ENCODE peak calls at places on chromosomes 2 and 18, in five cellular contexts. S is left lung; Q is CD8-positive, alpha-beta T cell; V is Panc1; Z is heart right ventricle. C is an unnamed sample.

GRCh38 chr2:128808462-128809255 is 490.0 kb upstream of the HS6ST1 start:
- ATAC-seq in S (peak), Q (no peak), V (no peak), Z (peak), C (no peak)

GRCh38 chr2:165681841-165682240 is 112.2 kb downstream of the GALNT3 start:
- ATAC-seq in S (peak), Q (no peak), V (no peak), Z (peak), C (peak)

GRCh38 chr18:23990474-23991410 is 23.8 kb upstream of the TTC39C start:
- ATAC-seq in S (peak), Q (no peak), V (no peak), Z (no peak), C (no peak)

GRCh38 chr2:28627722-28628480 is 123.7 kb upstream of the PPP1CB start:
- ATAC-seq in S (no peak), Q (no peak), V (no peak), Z (peak), C (peak)

GRCh38 chr2:191759650-191760049 is 81.7 kb downstream of the NABP1 start:
- ATAC-seq in S (no peak), Q (no peak), V (no peak), Z (no peak), C (no peak)

GRCh38 chr2:152493945-152494528 is 159.1 kb downstream of the FMNL2 start:
- ATAC-seq in S (no peak), Q (no peak), V (no peak), Z (no peak), C (no peak)

GRCh38 chr2:177093384-177093783 is 119.2 kb upstream of the HNRNPA3 start:
- ATAC-seq in S (no peak), Q (no peak), V (no peak), Z (no peak), C (no peak)

GRCh38 chr18:9619056-9619455 is 4.7 kb upstream of the PPP4R1 start:
- ATAC-seq in S (no peak), Q (no peak), V (no peak), Z (no peak), C (no peak)

GRCh38 chr18:62453864-62454263 is 69.0 kb upstream of the ZCCHC2 start:
- ATAC-seq in S (no peak), Q (no peak), V (no peak), Z (no peak), C (no peak)

GRCh38 chr2:208256192-208256782 is 1.4 kb upstream of the IDH1 start:
- ATAC-seq in S (no peak), Q (no peak), V (no peak), Z (no peak), C (no peak)

GRCh38 chr2:88492002-88492401 is 39.5 kb upstream of the FOXI3 start:
- ATAC-seq in S (no peak), Q (no peak), V (no peak), Z (no peak), C (no peak)

GRCh38 chr2:68687018-68687417 is 43.6 kb downstream of the PROKR1 start:
- ATAC-seq in S (no peak), Q (no peak), V (no peak), Z (no peak), C (no peak)

GRCh38 chr2:69237070-69237670 is 149.9 kb downstream of the GFPT1 start:
- ATAC-seq in S (no peak), Q (no peak), V (no peak), Z (no peak), C (no peak)

GRCh38 chr2:84942964-84943421 is 28.0 kb upstream of the KCMF1 start:
- ATAC-seq in S (no peak), Q (no peak), V (no peak), Z (no peak), C (no peak)

GRCh38 chr18:38473535-38473934 is 907.9 kb upstream of the CELF4 start:
- ATAC-seq in S (peak), Q (no peak), V (no peak), Z (no peak), C (no peak)

GRCh38 chr2:10338242-10339188 is 35.8 kb downstream of the HPCAL1 start:
- ATAC-seq in S (no peak), Q (no peak), V (no peak), Z (peak), C (no peak)

GRCh38 chr2:204881519-204882111 is 336.3 kb downstream of the PARD3B start:
- ATAC-seq in S (no peak), Q (no peak), V (no peak), Z (no peak), C (no peak)

GRCh38 chr18:62663731-62664336 is 51.5 kb upstream of the PHLPP1 start:
- ATAC-seq in S (no peak), Q (no peak), V (no peak), Z (peak), C (no peak)

GRCh38 chr18:34976534-34976898 is 64.7 kb upstream of the MAPRE2 start:
- ATAC-seq in S (no peak), Q (no peak), V (no peak), Z (no peak), C (no peak)

GRCh38 chr2:133968446-133968845 is 285.4 kb upstream of the MGAT5 start:
- ATAC-seq in S (no peak), Q (no peak), V (no peak), Z (no peak), C (no peak)

GRCh38 chr2:29460191-29460590 is 345.0 kb downstream of the CLIP4 start:
- ATAC-seq in S (no peak), Q (no peak), V (no peak), Z (no peak), C (no peak)

GRCh38 chr2:86632672-86633071 is 9.0 kb upstream of the RNF103 start:
- ATAC-seq in S (peak), Q (no peak), V (peak), Z (no peak), C (no peak)

GRCh38 chr2:136638193-136638592 is 127.2 kb upstream of the THSD7B start:
- ATAC-seq in S (no peak), Q (no peak), V (no peak), Z (no peak), C (no peak)

GRCh38 chr2:204477358-204477950 is 67.8 kb upstream of the PARD3B start:
- ATAC-seq in S (no peak), Q (no peak), V (no peak), Z (no peak), C (no peak)

GRCh38 chr2:39311469-39311868 is 67.7 kb upstream of the CDKL4 start:
- ATAC-seq in S (no peak), Q (no peak), V (no peak), Z (no peak), C (no peak)

GRCh38 chr2:11938196-11938595 is 191.8 kb downstream of the LPIN1 start:
- ATAC-seq in S (no peak), Q (no peak), V (no peak), Z (peak), C (peak)

GRCh38 chr2:17538844-17539554 is 1.5 kb upstream of the VSNL1 start:
- ATAC-seq in S (peak), Q (no peak), V (peak), Z (peak), C (peak)

GRCh38 chr2:27855476-27855875 is 34.7 kb downstream of the RBKS start:
- ATAC-seq in S (peak), Q (no peak), V (no peak), Z (no peak), C (no peak)

GRCh38 chr2:7860693-7861092 is 821.2 kb upstream of the ID2 start:
- ATAC-seq in S (no peak), Q (no peak), V (no peak), Z (no peak), C (no peak)

GRCh38 chr2:239252433-239253200 is 148.2 kb downstream of the HDAC4 start:
- ATAC-seq in S (peak), Q (peak), V (no peak), Z (peak), C (peak)

GRCh38 chr2:160813506-160813858 is 319.9 kb upstream of the RBMS1 start:
- ATAC-seq in S (peak), Q (no peak), V (no peak), Z (peak), C (peak)

GRCh38 chr2:19736191-19736831 is 165.5 kb downstream of the TTC32 start:
- ATAC-seq in S (no peak), Q (no peak), V (no peak), Z (no peak), C (peak)

GRCh38 chr2:169732583-169733358 is 861 bp upstream of the KLHL23 start:
- ATAC-seq in S (peak), Q (no peak), V (peak), Z (peak), C (no peak)

GRCh38 chr2:127014630-127015029 is 92.3 kb downstream of the BIN1 start:
- ATAC-seq in S (peak), Q (no peak), V (peak), Z (no peak), C (no peak)

GRCh38 chr2:60294901-60295590 is 258.4 kb downstream of the BCL11A start:
- ATAC-seq in S (no peak), Q (no peak), V (peak), Z (no peak), C (no peak)

GRCh38 chr2:36473230-36473629 is 117.7 kb downstream of the CRIM1 start:
- ATAC-seq in S (no peak), Q (no peak), V (no peak), Z (no peak), C (peak)

GRCh38 chr2:159292157-159292556 is 5.7 kb upstream of the WDSUB1 start:
- ATAC-seq in S (no peak), Q (no peak), V (no peak), Z (no peak), C (no peak)

DNA sequence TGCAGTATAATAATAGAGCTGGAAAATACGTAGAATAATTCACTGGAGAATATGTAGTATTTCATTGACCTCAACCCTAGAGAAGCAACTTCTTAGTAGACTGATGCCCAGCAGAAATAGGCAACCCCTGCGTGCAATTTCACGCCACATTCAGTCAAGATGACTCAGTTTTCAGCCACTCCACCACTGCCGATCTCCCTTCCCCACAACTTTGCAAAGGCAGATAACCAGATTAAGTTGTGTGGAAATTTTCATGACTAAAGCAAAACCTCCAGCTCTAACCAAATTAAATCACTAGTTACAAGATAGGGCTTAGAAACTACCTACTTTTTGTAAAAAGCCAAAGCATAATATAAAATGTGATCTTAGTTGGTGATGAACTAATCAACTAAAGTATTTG is 63.3 kb upstream of the STK17B start:
- ATAC-seq in S (no peak), Q (peak), V (no peak), Z (no peak), C (no peak)
- H3K4me3 ChIP-seq in S (no peak), Q (no peak), V (no peak), Z (no peak), C (no peak)

DNA sequence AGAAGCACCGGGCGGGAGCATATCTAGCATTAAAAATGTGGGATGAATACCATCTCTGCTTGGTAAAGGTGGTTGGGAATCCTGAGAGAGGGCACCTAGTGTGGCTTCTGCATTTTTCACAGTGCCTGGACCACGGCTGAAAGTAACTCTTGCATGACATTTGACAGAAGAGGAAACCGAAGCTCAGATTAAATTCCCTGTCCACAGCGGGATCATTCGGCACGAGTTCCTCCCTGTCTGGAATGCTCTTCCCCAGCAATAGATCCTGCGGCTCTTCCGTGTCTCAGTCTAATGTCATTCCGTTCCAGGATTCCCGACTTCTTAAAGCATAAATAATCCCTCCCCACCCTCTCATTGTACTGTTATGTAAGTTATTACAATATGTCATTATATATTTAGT is 905 bp upstream of the RPS7 start:
- ATAC-seq in S (no peak), Q (no peak), V (no peak), Z (no peak), C (no peak)
- H3K4me3 ChIP-seq in S (no peak), Q (no peak), V (no peak), Z (no peak), C (no peak)

GRCh38 chr18:78080761-78081160 is 831.1 kb downstream of the GALR1 start:
- ATAC-seq in S (no peak), Q (no peak), V (no peak), Z (no peak), C (no peak)
- H3K4me3 ChIP-seq in S (no peak), Q (no peak), V (no peak), Z (no peak), C (no peak)

GRCh38 chr18:76260941-76261472 is 234.0 kb downstream of the ZNF516 start:
- ATAC-seq in S (no peak), Q (no peak), V (peak), Z (no peak), C (no peak)
- H3K4me3 ChIP-seq in S (no peak), Q (no peak), V (no peak), Z (no peak), C (no peak)

GRCh38 chr18:2970344-2970743 is 42.6 kb downstream of the LPIN2 start:
- ATAC-seq in S (no peak), Q (no peak), V (no peak), Z (no peak), C (no peak)

GRCh38 chr18:2969695-2970094 is 43.2 kb downstream of the LPIN2 start:
- ATAC-seq in S (no peak), Q (no peak), V (no peak), Z (no peak), C (no peak)

GRCh38 chr18:2967820-2968219 is 45.1 kb downstream of the LPIN2 start:
- ATAC-seq in S (no peak), Q (no peak), V (no peak), Z (no peak), C (no peak)

GRCh38 chr18:2967357-2967756 is 45.6 kb downstream of the LPIN2 start:
- ATAC-seq in S (no peak), Q (no peak), V (no peak), Z (no peak), C (no peak)

GRCh38 chr18:2968559-2968958 is 44.4 kb downstream of the LPIN2 start:
- ATAC-seq in S (peak), Q (no peak), V (no peak), Z (no peak), C (peak)
- H3K4me3 ChIP-seq in S (no peak), Q (no peak), V (no peak), Z (no peak), C (no peak)

DNA sequence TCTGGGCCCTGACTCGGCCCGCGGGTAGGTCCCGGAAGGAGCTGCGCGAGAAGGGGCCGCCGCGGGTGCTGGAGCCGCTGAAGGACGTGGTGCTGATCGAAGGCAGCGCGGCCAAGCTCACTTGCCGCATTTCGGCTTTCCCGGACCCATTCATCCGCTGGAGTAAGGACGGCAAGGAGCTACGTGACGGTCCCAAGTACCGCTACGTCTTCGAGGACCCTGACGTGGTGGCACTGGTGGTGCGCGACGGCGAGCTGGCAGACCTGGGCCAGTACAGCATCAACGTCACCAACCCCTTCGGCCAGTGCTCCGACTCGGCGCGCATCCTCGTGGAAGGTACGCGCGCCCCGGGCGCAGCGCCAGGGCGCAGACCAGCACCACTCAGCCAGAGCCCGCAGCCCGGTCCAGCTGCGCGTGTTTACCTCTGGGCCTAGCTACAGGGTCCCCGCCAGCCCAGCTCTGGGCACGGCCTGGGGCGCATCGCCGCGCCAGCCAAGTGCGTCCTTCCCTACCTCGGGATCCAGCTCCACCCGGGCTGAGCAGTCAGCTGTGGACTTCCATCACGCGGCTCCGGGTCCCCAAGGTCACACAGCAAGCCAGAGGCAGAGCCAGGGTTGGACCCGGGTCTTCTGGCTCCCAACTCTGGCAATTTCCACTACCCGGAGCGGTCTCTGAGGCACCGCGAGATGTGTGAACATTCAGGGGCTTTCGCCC is 1.8 kb upstream of the GMPPA start:
- ATAC-seq in S (no peak), Q (no peak), V (no peak), Z (no peak), C (no peak)
- H3K4me3 ChIP-seq in S (peak), Q (no peak), V (peak), Z (peak), C (no peak)

DNA sequence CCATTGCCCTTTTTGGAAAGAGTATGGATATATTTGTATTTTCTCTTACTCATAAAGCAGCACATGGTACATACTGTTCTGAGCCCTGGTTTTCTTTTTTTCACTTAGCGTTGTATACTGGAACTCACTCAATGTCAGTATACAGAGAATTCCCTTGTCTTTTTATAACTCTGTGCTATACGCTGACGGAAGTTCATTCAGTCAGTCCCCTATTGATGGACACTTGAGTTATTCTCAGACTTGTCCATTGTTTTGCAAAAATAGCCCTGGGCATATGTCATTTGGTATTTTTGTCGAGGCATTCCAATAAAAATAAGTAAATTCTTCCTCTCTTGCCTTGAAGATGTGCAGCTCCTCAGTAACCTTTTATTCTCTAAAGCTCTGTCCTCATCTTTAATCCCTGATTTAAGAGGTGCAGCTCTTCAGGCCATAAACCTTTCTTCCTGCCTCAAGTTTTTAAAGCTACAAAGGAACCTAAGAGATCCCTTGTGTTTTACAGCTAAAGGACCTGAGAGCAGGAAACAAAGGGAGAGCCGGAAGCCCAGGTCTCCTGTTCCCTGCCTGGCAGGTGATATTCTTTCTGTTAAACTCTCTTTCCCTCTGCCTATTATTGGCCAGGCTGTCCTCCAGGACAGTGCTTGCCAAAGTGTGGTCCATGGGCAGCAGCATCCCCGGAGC is 157.8 kb downstream of the NEDD4L start:
- ATAC-seq in S (no peak), Q (no peak), V (no peak), Z (peak), C (peak)
- H3K4me3 ChIP-seq in S (no peak), Q (no peak), V (no peak), Z (no peak), C (no peak)